ENCODE peak calls at places on chromosomes 12 and 14, in five cellular contexts. T, H, M, K and Y are unnamed samples.

GRCh38 chr12:124005736-124006581 is 32.9 kb downstream of the ZNF664 start:
- DNase-seq in T (peak; percentile 65), H (no peak), K (peak; percentile 51), M (no peak), Y (no peak)

GRCh38 chr12:21656931-21657335 is 709 bp downstream of the LDHB start:
- DNase-seq in M (peak; percentile 47), T (peak; percentile 73), H (no peak), K (peak; percentile 23), Y (no peak)

GRCh38 chr14:56659964-56660551 is 80.5 kb downstream of the TMEM260 start:
- DNase-seq in T (peak; percentile 65), H (no peak), M (peak; percentile 55), K (peak; percentile 51), Y (no peak)

GRCh38 chr14:81982056-81982455 is 448.4 kb upstream of the SEL1L start:
- DNase-seq in M (no peak), K (no peak), T (no peak), H (no peak), Y (no peak)

GRCh38 chr12:125081427-125081826 is 16.2 kb downstream of the AACS start:
- DNase-seq in H (no peak), M (peak; percentile 99), K (no peak), T (no peak), Y (no peak)

GRCh38 chr12:15621140-15621539 is 168.0 kb downstream of the EPS8 start:
- DNase-seq in H (no peak), M (no peak), T (no peak), K (no peak), Y (no peak)

GRCh38 chr12:78293039-78293686 is 462.5 kb downstream of the NAV3 start:
- DNase-seq in H (no peak), M (no peak), T (no peak), K (no peak), Y (no peak)

GRCh38 chr12:96093543-96094196 is 58.3 kb upstream of the LTA4H start:
- DNase-seq in M (no peak), H (no peak), T (no peak), K (no peak), Y (no peak)

GRCh38 chr12:1668833-1669543 is 21.9 kb upstream of the ADIPOR2 start:
- DNase-seq in H (no peak), T (no peak), M (no peak), K (no peak), Y (no peak)

GRCh38 chr12:4379410-4379809 is at the start of gene FGF23:
- DNase-seq in M (no peak), K (no peak), T (no peak), H (no peak), Y (no peak)

GRCh38 chr12:11688379-11688778 is 38.9 kb downstream of the ETV6 start:
- DNase-seq in T (no peak), M (no peak), H (no peak), K (no peak), Y (no peak)

GRCh38 chr12:62210422-62210821 is 49.8 kb upstream of the USP15 start:
- DNase-seq in H (no peak), M (peak; percentile 47), T (peak; percentile 61), K (peak; percentile 35), Y (no peak)

GRCh38 chr12:121240484-121241202 is 30.7 kb downstream of the P2RX4 start:
- DNase-seq in K (peak; percentile 61), M (no peak), T (peak; percentile 32), H (peak; percentile 80), Y (no peak)

GRCh38 chr14:103819503-103820307 is 27.7 kb downstream of the PPP1R13B start:
- DNase-seq in H (peak; percentile 85), K (peak; percentile 33), T (no peak), M (peak; percentile 65), Y (no peak)